ENCODE peak calls at places on chromosomes 7 and 10, in six cellular contexts. U is CD4-positive, alpha-beta T cell; S is amygdala; B is WERI-Rb-1; Z is T-helper 2 cell; N is epithelial cell of esophagus. D is an unnamed sample.

GRCh38 chr7:21154592-21154991 is 273.3 kb upstream of the SP4 start:
- DNase-seq in U (no peak), S (no peak), B (no peak), Z (no peak), N (no peak), D (no peak)

GRCh38 chr7:36949711-36950600 is 225.7 kb upstream of the AOAH start:
- DNase-seq in U (no peak), S (no peak), B (no peak), Z (no peak), N (peak), D (peak)

GRCh38 chr7:141366098-141366621 is 185.1 kb upstream of the AGK start:
- DNase-seq in U (no peak), S (no peak), B (no peak), Z (no peak), N (no peak), D (no peak)

GRCh38 chr7:92766461-92767003 is 69.8 kb downstream of the CDK6 start:
- DNase-seq in U (no peak), S (no peak), B (no peak), Z (no peak), N (peak), D (no peak)

GRCh38 chr7:12431886-12432285 is 28.2 kb upstream of the VWDE start:
- DNase-seq in U (no peak), S (no peak), B (no peak), Z (no peak), N (peak), D (no peak)

GRCh38 chr10:132932461-132933307 is 9.7 kb downstream of the CFAP46 start:
- DNase-seq in U (no peak), S (no peak), B (peak), Z (no peak), N (no peak), D (no peak)

GRCh38 chr7:54637712-54638396 is 95.7 kb downstream of the VSTM2A start:
- DNase-seq in U (no peak), S (no peak), B (no peak), Z (no peak), N (no peak), D (no peak)

GRCh38 chr7:128032605-128033235 is 1.5 kb upstream of the LRRC4 start:
- DNase-seq in U (no peak), S (peak), B (no peak), Z (no peak), N (no peak), D (no peak)

GRCh38 chr10:35378547-35379210 is 42.4 kb downstream of the CCNY start:
- DNase-seq in U (peak), S (no peak), B (no peak), Z (no peak), N (peak), D (no peak)

GRCh38 chr7:69110450-69111050 is 487.7 kb upstream of the AUTS2 start:
- DNase-seq in U (no peak), S (no peak), B (no peak), Z (no peak), N (no peak), D (no peak)

GRCh38 chr10:5643356-5643755 is 23.0 kb downstream of the ASB13 start:
- DNase-seq in U (no peak), S (no peak), B (no peak), Z (no peak), N (no peak), D (no peak)

GRCh38 chr10:105183506-105183905 is 542.4 kb downstream of the SORCS3 start:
- DNase-seq in U (no peak), S (no peak), B (no peak), Z (no peak), N (no peak), D (no peak)

GRCh38 chr10:79947083-79947415 is 1.9 kb downstream of the SFTPD start:
- DNase-seq in U (no peak), S (no peak), B (no peak), Z (no peak), N (peak), D (no peak)

GRCh38 chr10:110717830-110718595 is 73.9 kb downstream of the RBM20 start:
- DNase-seq in U (no peak), S (no peak), B (no peak), Z (no peak), N (no peak), D (no peak)

GRCh38 chr7:2811476-2812118 is 32.5 kb downstream of the GNA12 start:
- DNase-seq in U (no peak), S (no peak), B (no peak), Z (no peak), N (peak), D (no peak)

GRCh38 chr10:95241533-95241932 is 47.5 kb downstream of the ACSM6 start:
- DNase-seq in U (no peak), S (no peak), B (no peak), Z (no peak), N (no peak), D (no peak)

GRCh38 chr7:37247881-37248280 is 200.8 kb downstream of the ELMO1 start:
- DNase-seq in U (no peak), S (no peak), B (no peak), Z (no peak), N (peak), D (no peak)

GRCh38 chr7:64946772-64947171 is 43.7 kb downstream of the ZNF273 start:
- DNase-seq in U (no peak), S (no peak), B (peak), Z (no peak), N (no peak), D (no peak)

GRCh38 chr10:119502214-119502613 is 40.3 kb downstream of the RGS10 start:
- DNase-seq in U (peak), S (no peak), B (no peak), Z (peak), N (no peak), D (no peak)

GRCh38 chr7:55069271-55069792 is 50.5 kb downstream of the EGFR start:
- DNase-seq in U (no peak), S (no peak), B (no peak), Z (no peak), N (no peak), D (no peak)

GRCh38 chr7:105097619-105098018 is 83.6 kb downstream of the KMT2E start:
- DNase-seq in U (no peak), S (no peak), B (no peak), Z (no peak), N (peak), D (no peak)

GRCh38 chr10:78952686-78953085 is 116.1 kb upstream of the ZMIZ1 start:
- DNase-seq in U (no peak), S (no peak), B (no peak), Z (no peak), N (no peak), D (no peak)

GRCh38 chr10:112166800-112167199 is 16.8 kb downstream of the GPAM start:
- DNase-seq in U (no peak), S (no peak), B (no peak), Z (no peak), N (no peak), D (no peak)

GRCh38 chr10:91976324-91977051 is 52.9 kb downstream of the BTAF1 start:
- DNase-seq in U (no peak), S (no peak), B (no peak), Z (no peak), N (no peak), D (no peak)